ENCODE peak calls at places on chromosomes 4 and X, in ten cellular contexts. One of them, this sample, is unnamed.
A peak's percentile ranks its signal among the peaks of the same experiment; 100 is the strongest.

GRCh38 chrX:129529685-129530281 is 6.5 kb upstream of the SMARCA1 start:
- DNase-seq in HEK293T: no peak
- DNase-seq in heart left ventricle: no peak
- DNase-seq in neural progenitor cell: no peak
- DNase-seq in aorta: no peak
- DNase-seq in NCI-H82: no peak
- DNase-seq in endodermal cell: no peak
- DNase-seq in lower leg skin: no peak
- DNase-seq in pancreas: no peak
- DNase-seq in neuronal stem cell: no peak
- DNase-seq in this sample: no peak

GRCh38 chrX:43500996-43501694 is 155.0 kb upstream of the MAOA start:
- DNase-seq in HEK293T: no peak
- DNase-seq in heart left ventricle: no peak
- DNase-seq in neural progenitor cell: peak; percentile 4
- DNase-seq in aorta: no peak
- DNase-seq in NCI-H82: peak; percentile 5
- DNase-seq in endodermal cell: no peak
- DNase-seq in lower leg skin: no peak
- DNase-seq in pancreas: no peak
- DNase-seq in neuronal stem cell: no peak
- DNase-seq in this sample: peak; percentile 11

GRCh38 chr4:153785830-153786721 is 2.8 kb downstream of the SFRP2 start:
- DNase-seq in HEK293T: no peak
- DNase-seq in heart left ventricle: no peak
- DNase-seq in neural progenitor cell: peak; percentile 70
- DNase-seq in aorta: no peak
- DNase-seq in NCI-H82: peak; percentile 49
- DNase-seq in endodermal cell: peak; percentile 53
- DNase-seq in lower leg skin: no peak
- DNase-seq in pancreas: no peak
- DNase-seq in neuronal stem cell: no peak
- DNase-seq in this sample: peak; percentile 17

GRCh38 chr4:143397335-143397734 is 60.7 kb downstream of the GAB1 start:
- DNase-seq in HEK293T: no peak
- DNase-seq in heart left ventricle: no peak
- DNase-seq in neural progenitor cell: no peak
- DNase-seq in aorta: no peak
- DNase-seq in NCI-H82: no peak
- DNase-seq in endodermal cell: no peak
- DNase-seq in lower leg skin: no peak
- DNase-seq in pancreas: no peak
- DNase-seq in neuronal stem cell: no peak
- DNase-seq in this sample: no peak

GRCh38 chr4:157421365-157421764 is 200.8 kb downstream of the GRIA2 start:
- DNase-seq in HEK293T: no peak
- DNase-seq in heart left ventricle: no peak
- DNase-seq in neural progenitor cell: no peak
- DNase-seq in aorta: no peak
- DNase-seq in NCI-H82: no peak
- DNase-seq in endodermal cell: no peak
- DNase-seq in lower leg skin: no peak
- DNase-seq in pancreas: no peak
- DNase-seq in neuronal stem cell: no peak
- DNase-seq in this sample: no peak

GRCh38 chrX:135373357-135373756 is 48.4 kb upstream of the SMIM10L2A start:
- DNase-seq in HEK293T: no peak
- DNase-seq in heart left ventricle: no peak
- DNase-seq in neural progenitor cell: no peak
- DNase-seq in aorta: no peak
- DNase-seq in NCI-H82: no peak
- DNase-seq in endodermal cell: no peak
- DNase-seq in lower leg skin: no peak
- DNase-seq in pancreas: no peak
- DNase-seq in neuronal stem cell: no peak
- DNase-seq in this sample: no peak

GRCh38 chr4:878796-879729 is 53.1 kb downstream of the GAK start:
- DNase-seq in HEK293T: no peak
- DNase-seq in heart left ventricle: no peak
- DNase-seq in neural progenitor cell: no peak
- DNase-seq in aorta: no peak
- DNase-seq in NCI-H82: no peak
- DNase-seq in endodermal cell: no peak
- DNase-seq in lower leg skin: no peak
- DNase-seq in pancreas: no peak
- DNase-seq in neuronal stem cell: no peak
- DNase-seq in this sample: peak; percentile 24

GRCh38 chr4:22238742-22239141 is 277.1 kb downstream of the ADGRA3 start:
- DNase-seq in HEK293T: peak; percentile 8
- DNase-seq in heart left ventricle: no peak
- DNase-seq in neural progenitor cell: peak; percentile 60
- DNase-seq in aorta: no peak
- DNase-seq in NCI-H82: peak; percentile 16
- DNase-seq in endodermal cell: peak; percentile 72
- DNase-seq in lower leg skin: no peak
- DNase-seq in pancreas: no peak
- DNase-seq in neuronal stem cell: no peak
- DNase-seq in this sample: peak; percentile 51

GRCh38 chr4:113325876-113326615 is 276.6 kb downstream of the ANK2 start:
- DNase-seq in HEK293T: no peak
- DNase-seq in heart left ventricle: no peak
- DNase-seq in neural progenitor cell: no peak
- DNase-seq in aorta: no peak
- DNase-seq in NCI-H82: no peak
- DNase-seq in endodermal cell: no peak
- DNase-seq in lower leg skin: no peak
- DNase-seq in pancreas: no peak
- DNase-seq in neuronal stem cell: no peak
- DNase-seq in this sample: no peak

GRCh38 chrX:105821471-105822081 is 763 bp upstream of the NRK start:
- DNase-seq in HEK293T: peak; percentile 11
- DNase-seq in heart left ventricle: no peak
- DNase-seq in neural progenitor cell: peak; percentile 42
- DNase-seq in aorta: peak; percentile 48
- DNase-seq in NCI-H82: peak; percentile 10
- DNase-seq in endodermal cell: peak; percentile 79
- DNase-seq in lower leg skin: no peak
- DNase-seq in pancreas: peak; percentile 2
- DNase-seq in neuronal stem cell: no peak
- DNase-seq in this sample: no peak

GRCh38 chrX:154448484-154448883 is 4.5 kb downstream of the FAM50A start:
- DNase-seq in HEK293T: no peak
- DNase-seq in heart left ventricle: no peak
- DNase-seq in neural progenitor cell: no peak
- DNase-seq in aorta: no peak
- DNase-seq in NCI-H82: no peak
- DNase-seq in endodermal cell: no peak
- DNase-seq in lower leg skin: no peak
- DNase-seq in pancreas: no peak
- DNase-seq in neuronal stem cell: no peak
- DNase-seq in this sample: no peak

GRCh38 chr4:44760142-44760898 is 34.0 kb upstream of the GNPDA2 start:
- DNase-seq in HEK293T: peak; percentile 7
- DNase-seq in heart left ventricle: no peak
- DNase-seq in neural progenitor cell: peak; percentile 52
- DNase-seq in aorta: no peak
- DNase-seq in NCI-H82: peak; percentile 78
- DNase-seq in endodermal cell: no peak
- DNase-seq in lower leg skin: no peak
- DNase-seq in pancreas: no peak
- DNase-seq in neuronal stem cell: peak; percentile 38
- DNase-seq in this sample: peak; percentile 35

GRCh38 chr4:5955201-5955821 is 62.4 kb upstream of the CRMP1 start:
- DNase-seq in HEK293T: no peak
- DNase-seq in heart left ventricle: no peak
- DNase-seq in neural progenitor cell: peak; percentile 23
- DNase-seq in aorta: no peak
- DNase-seq in NCI-H82: peak; percentile 70
- DNase-seq in endodermal cell: peak; percentile 73
- DNase-seq in lower leg skin: peak; percentile 78
- DNase-seq in pancreas: peak; percentile 31
- DNase-seq in neuronal stem cell: no peak
- DNase-seq in this sample: no peak

GRCh38 chrX:24877854-24878650 is 137.7 kb downstream of the ARX start:
- DNase-seq in HEK293T: no peak
- DNase-seq in heart left ventricle: no peak
- DNase-seq in neural progenitor cell: no peak
- DNase-seq in aorta: no peak
- DNase-seq in NCI-H82: no peak
- DNase-seq in endodermal cell: no peak
- DNase-seq in lower leg skin: no peak
- DNase-seq in pancreas: no peak
- DNase-seq in neuronal stem cell: no peak
- DNase-seq in this sample: peak; percentile 9

GRCh38 chr4:152663203-152664066 is 16.4 kb downstream of the TMEM154 start:
- DNase-seq in HEK293T: no peak
- DNase-seq in heart left ventricle: no peak
- DNase-seq in neural progenitor cell: no peak
- DNase-seq in aorta: no peak
- DNase-seq in NCI-H82: no peak
- DNase-seq in endodermal cell: peak; percentile 42
- DNase-seq in lower leg skin: no peak
- DNase-seq in pancreas: no peak
- DNase-seq in neuronal stem cell: no peak
- DNase-seq in this sample: no peak

GRCh38 chrX:70479970-70480659 is 35.5 kb downstream of the DLG3 start:
- DNase-seq in HEK293T: no peak
- DNase-seq in heart left ventricle: peak; percentile 54
- DNase-seq in neural progenitor cell: peak; percentile 45
- DNase-seq in aorta: no peak
- DNase-seq in NCI-H82: peak; percentile 82
- DNase-seq in endodermal cell: peak; percentile 58
- DNase-seq in lower leg skin: no peak
- DNase-seq in pancreas: peak; percentile 65
- DNase-seq in neuronal stem cell: no peak
- DNase-seq in this sample: peak; percentile 95

This sample was measured in small intestine.